ENCODE peak calls at places on chromosomes 6 and 20, in seven cellular contexts. One of them, this sample, is unnamed.

GRCh38 chr6:168092541-168092940 is 13.5 kb upstream of the FRMD1 start:
- DNase-seq in IMR-90: no peak
- DNase-seq in HTR-8/SVneo: no peak
- DNase-seq in GM12865: no peak
- DNase-seq in HAP-1: no peak
- DNase-seq in NT2/D1: no peak
- DNase-seq in endothelial cell: no peak
- DNase-seq in this sample: no peak

GRCh38 chr20:25230177-25230831 is 17.6 kb upstream of the PYGB start:
- DNase-seq in NT2/D1: no peak
- DNase-seq in GM12865: peak
- DNase-seq in HAP-1: no peak
- DNase-seq in HTR-8/SVneo: no peak
- DNase-seq in endothelial cell: no peak
- DNase-seq in IMR-90: no peak
- DNase-seq in this sample: no peak

GRCh38 chr20:57647933-57648785 is 27.9 kb upstream of the ZBP1 start:
- DNase-seq in NT2/D1: no peak
- DNase-seq in HTR-8/SVneo: no peak
- DNase-seq in IMR-90: no peak
- DNase-seq in endothelial cell: no peak
- DNase-seq in HAP-1: no peak
- DNase-seq in GM12865: no peak
- DNase-seq in this sample: no peak

GRCh38 chr6:42225419-42225818 is 7.8 kb upstream of the MRPS10 start:
- DNase-seq in HTR-8/SVneo: no peak
- DNase-seq in IMR-90: no peak
- DNase-seq in GM12865: no peak
- DNase-seq in endothelial cell: no peak
- DNase-seq in HAP-1: no peak
- DNase-seq in NT2/D1: no peak
- DNase-seq in this sample: no peak

GRCh38 chr20:53914091-53914860 is 156.1 kb downstream of the BCAS1 start:
- DNase-seq in GM12865: no peak
- DNase-seq in IMR-90: peak
- DNase-seq in endothelial cell: no peak
- DNase-seq in HAP-1: peak
- DNase-seq in HTR-8/SVneo: no peak
- DNase-seq in NT2/D1: no peak
- DNase-seq in this sample: no peak

GRCh38 chr20:1721687-1722512 is 64.3 kb upstream of the SIRPG start:
- DNase-seq in endothelial cell: no peak
- DNase-seq in HAP-1: no peak
- DNase-seq in GM12865: peak
- DNase-seq in IMR-90: no peak
- DNase-seq in NT2/D1: peak
- DNase-seq in HTR-8/SVneo: no peak
- DNase-seq in this sample: no peak

GRCh38 chr6:151070666-151071065 is 169.1 kb upstream of the AKAP12 start:
- DNase-seq in IMR-90: peak
- DNase-seq in NT2/D1: no peak
- DNase-seq in HAP-1: no peak
- DNase-seq in GM12865: no peak
- DNase-seq in endothelial cell: no peak
- DNase-seq in HTR-8/SVneo: no peak
- DNase-seq in this sample: no peak

GRCh38 chr6:90496191-90496590 is 90.7 kb downstream of the MAP3K7 start:
- DNase-seq in HTR-8/SVneo: no peak
- DNase-seq in NT2/D1: no peak
- DNase-seq in IMR-90: no peak
- DNase-seq in endothelial cell: no peak
- DNase-seq in GM12865: no peak
- DNase-seq in HAP-1: peak
- DNase-seq in this sample: no peak

GRCh38 chr20:36835453-36836198 is 40.3 kb upstream of the TLDC2 start:
- DNase-seq in HAP-1: peak
- DNase-seq in GM12865: peak
- DNase-seq in endothelial cell: peak
- DNase-seq in NT2/D1: peak
- DNase-seq in HTR-8/SVneo: peak
- DNase-seq in IMR-90: peak
- DNase-seq in this sample: peak

GRCh38 chr20:43975096-43975768 is 60.6 kb downstream of the TOX2 start:
- DNase-seq in NT2/D1: no peak
- DNase-seq in endothelial cell: no peak
- DNase-seq in IMR-90: peak
- DNase-seq in HTR-8/SVneo: peak
- DNase-seq in GM12865: no peak
- DNase-seq in HAP-1: no peak
- DNase-seq in this sample: no peak

GRCh38 chr6:134908906-134909516 is 40.9 kb downstream of the ALDH8A1 start:
- DNase-seq in GM12865: no peak
- DNase-seq in HTR-8/SVneo: peak
- DNase-seq in NT2/D1: no peak
- DNase-seq in endothelial cell: no peak
- DNase-seq in HAP-1: no peak
- DNase-seq in IMR-90: peak
- DNase-seq in this sample: no peak

GRCh38 chr6:97110149-97110548 is 172.9 kb downstream of the MMS22L start:
- DNase-seq in GM12865: no peak
- DNase-seq in HAP-1: no peak
- DNase-seq in HTR-8/SVneo: no peak
- DNase-seq in endothelial cell: no peak
- DNase-seq in NT2/D1: no peak
- DNase-seq in IMR-90: no peak
- DNase-seq in this sample: no peak

GRCh38 chr20:24211972-24212371 is 223.4 kb upstream of the GGTLC1 start:
- DNase-seq in GM12865: no peak
- DNase-seq in endothelial cell: no peak
- DNase-seq in NT2/D1: peak
- DNase-seq in HAP-1: no peak
- DNase-seq in IMR-90: no peak
- DNase-seq in HTR-8/SVneo: no peak
- DNase-seq in this sample: no peak

GRCh38 chr6:44473393-44473792 is 85.9 kb downstream of the CDC5L start:
- DNase-seq in NT2/D1: no peak
- DNase-seq in endothelial cell: no peak
- DNase-seq in HAP-1: no peak
- DNase-seq in HTR-8/SVneo: no peak
- DNase-seq in IMR-90: no peak
- DNase-seq in GM12865: no peak
- DNase-seq in this sample: no peak

GRCh38 chr6:149934249-149935156 is 7.3 kb upstream of the ULBP2 start:
- DNase-seq in endothelial cell: peak
- DNase-seq in HAP-1: peak
- DNase-seq in HTR-8/SVneo: no peak
- DNase-seq in GM12865: peak
- DNase-seq in NT2/D1: no peak
- DNase-seq in IMR-90: peak
- DNase-seq in this sample: peak

GRCh38 chr6:159985296-159985940 is 16.5 kb downstream of the IGF2R start:
- DNase-seq in endothelial cell: no peak
- DNase-seq in IMR-90: peak
- DNase-seq in NT2/D1: no peak
- DNase-seq in HTR-8/SVneo: no peak
- DNase-seq in HAP-1: no peak
- DNase-seq in GM12865: no peak
- DNase-seq in this sample: no peak

GRCh38 chr6:130583268-130583667 is 217.5 kb downstream of the TMEM200A start:
- DNase-seq in NT2/D1: no peak
- DNase-seq in HTR-8/SVneo: no peak
- DNase-seq in endothelial cell: no peak
- DNase-seq in IMR-90: no peak
- DNase-seq in GM12865: no peak
- DNase-seq in HAP-1: no peak
- DNase-seq in this sample: no peak

GRCh38 chr6:147689398-147689797 is 180.9 kb downstream of the SAMD5 start:
- DNase-seq in HAP-1: no peak
- DNase-seq in HTR-8/SVneo: no peak
- DNase-seq in IMR-90: peak
- DNase-seq in GM12865: no peak
- DNase-seq in endothelial cell: no peak
- DNase-seq in NT2/D1: no peak
- DNase-seq in this sample: no peak

GRCh38 chr20:8602389-8603116 is 466.3 kb upstream of the PLCB4 start:
- DNase-seq in endothelial cell: no peak
- DNase-seq in NT2/D1: no peak
- DNase-seq in IMR-90: peak
- DNase-seq in GM12865: peak
- DNase-seq in HAP-1: no peak
- DNase-seq in HTR-8/SVneo: no peak
- DNase-seq in this sample: no peak

GRCh38 chr6:47740714-47741113 is 41.1 kb upstream of the OPN5 start:
- DNase-seq in GM12865: no peak
- DNase-seq in HAP-1: no peak
- DNase-seq in NT2/D1: no peak
- DNase-seq in endothelial cell: no peak
- DNase-seq in HTR-8/SVneo: no peak
- DNase-seq in IMR-90: no peak
- DNase-seq in this sample: no peak

GRCh38 chr6:28719275-28719940 is 193.7 kb downstream of the GPX5 start:
- DNase-seq in NT2/D1: no peak
- DNase-seq in IMR-90: peak
- DNase-seq in endothelial cell: peak
- DNase-seq in HTR-8/SVneo: no peak
- DNase-seq in HAP-1: peak
- DNase-seq in GM12865: peak
- DNase-seq in this sample: no peak

GRCh38 chr20:12824353-12824752 is 184.4 kb upstream of the SPTLC3 start:
- DNase-seq in IMR-90: no peak
- DNase-seq in HAP-1: no peak
- DNase-seq in GM12865: no peak
- DNase-seq in HTR-8/SVneo: no peak
- DNase-seq in endothelial cell: no peak
- DNase-seq in NT2/D1: no peak
- DNase-seq in this sample: no peak

GRCh38 chr6:121856296-121856695 is 420.9 kb downstream of the GJA1 start:
- DNase-seq in HTR-8/SVneo: no peak
- DNase-seq in HAP-1: no peak
- DNase-seq in endothelial cell: no peak
- DNase-seq in NT2/D1: no peak
- DNase-seq in IMR-90: peak
- DNase-seq in GM12865: no peak
- DNase-seq in this sample: no peak

GRCh38 chr20:22403860-22404608 is 180.3 kb downstream of the FOXA2 start:
- DNase-seq in NT2/D1: no peak
- DNase-seq in HTR-8/SVneo: no peak
- DNase-seq in IMR-90: no peak
- DNase-seq in endothelial cell: no peak
- DNase-seq in HAP-1: no peak
- DNase-seq in GM12865: peak
- DNase-seq in this sample: peak

GRCh38 chr6:127298475-127298874 is 31.8 kb downstream of the RNF146 start:
- DNase-seq in NT2/D1: no peak
- DNase-seq in HTR-8/SVneo: no peak
- DNase-seq in IMR-90: no peak
- DNase-seq in endothelial cell: no peak
- DNase-seq in GM12865: no peak
- DNase-seq in HAP-1: no peak
- DNase-seq in this sample: no peak